ENCODE peak calls at places on chromosomes 6 and 20, in six cellular contexts. Z is pancreas, A is PC-9, Q is IMR-90, K is lower lobe of right lung, R is right atrium auricular region. C is an unnamed sample. For H3K36me3, the result is how much of the 10 kb centered on the place peaks cover.

GRCh38 chr6:134029495-134030455 is 22.6 kb downstream of the SLC2A12 start:
- DNase-seq in Z (no peak), A (no peak), Q (peak), K (no peak), R (no peak), C (no peak)

GRCh38 chr6:88760091-88760490 is 203.3 kb downstream of the RNGTT start:
- DNase-seq in Z (no peak), A (no peak), Q (no peak), K (no peak), R (no peak), C (no peak)

GRCh38 chr6:113461153-113461897 is 395.8 kb upstream of the MARCKS start:
- DNase-seq in Z (no peak), A (no peak), Q (peak), K (no peak), R (no peak), C (no peak)

GRCh38 chr20:64188682-64189529 is 24.7 kb downstream of the MYT1 start:
- DNase-seq in Z (peak), A (no peak), Q (peak), K (no peak), R (no peak), C (no peak)

GRCh38 chr6:164827537-164827936 is 481.9 kb downstream of the C6orf118 start:
- DNase-seq in Z (no peak), A (peak), Q (no peak), K (no peak), R (no peak), C (no peak)

GRCh38 chr6:156944412-156944811 is 167.2 kb downstream of the ARID1B start:
- DNase-seq in Z (no peak), A (no peak), Q (no peak), K (no peak), R (no peak), C (no peak)

GRCh38 chr20:8601542-8601912 is 467.4 kb upstream of the PLCB4 start:
- DNase-seq in Z (no peak), A (no peak), Q (no peak), K (no peak), R (no peak), C (peak)

GRCh38 chr20:24768977-24769675 is 179.9 kb upstream of the CST7 start:
- DNase-seq in Z (no peak), A (no peak), Q (no peak), K (no peak), R (no peak), C (no peak)

GRCh38 chr6:37868447-37868825 is 48.9 kb downstream of the ZFAND3 start:
- DNase-seq in Z (no peak), A (peak), Q (peak), K (no peak), R (no peak), C (no peak)

GRCh38 chr20:19495905-19496703 is 262.0 kb upstream of the RIN2 start:
- DNase-seq in Z (no peak), A (no peak), Q (no peak), K (no peak), R (no peak), C (no peak)

GRCh38 chr6:48085131-48085741 is 25.8 kb downstream of the PTCHD4 start:
- DNase-seq in Z (no peak), A (no peak), Q (no peak), K (no peak), R (no peak), C (no peak)

GRCh38 chr6:1686117-1687098 is 76.7 kb downstream of the FOXC1 start:
- DNase-seq in Z (no peak), A (peak), Q (peak), K (peak), R (peak), C (no peak)

GRCh38 chr6:16660157-16660497 is 101.1 kb downstream of the ATXN1 start:
- DNase-seq in Z (no peak), A (no peak), Q (no peak), K (no peak), R (no peak), C (no peak)

GRCh38 chr6:15929685-15930084 is 199.2 kb upstream of the MYLIP start:
- DNase-seq in Z (no peak), A (no peak), Q (no peak), K (no peak), R (no peak), C (no peak)

GRCh38 chr20:53345536-53346070 is 248.0 kb downstream of the ZNF217 start:
- DNase-seq in Z (no peak), A (no peak), Q (no peak), K (no peak), R (no peak), C (no peak)

GRCh38 chr20:53788253-53789022 is 194.8 kb upstream of the ZNF217 start:
- DNase-seq in Z (no peak), A (no peak), Q (no peak), K (no peak), R (peak), C (no peak)

GRCh38 chr6:14273196-14273595 is 155.6 kb downstream of the CD83 start:
- DNase-seq in Z (no peak), A (no peak), Q (no peak), K (no peak), R (no peak), C (no peak)

GRCh38 chr6:80449756-80450155 is 343.3 kb downstream of the BCKDHB start:
- DNase-seq in Z (no peak), A (no peak), Q (no peak), K (no peak), R (no peak), C (no peak)

GRCh38 chr6:170114187-170114945 is 176.5 kb downstream of the DLL1 start:
- DNase-seq in Z (no peak), A (no peak), Q (no peak), K (peak), R (no peak), C (no peak)

GRCh38 chr6:90835584-90836212 is 248.8 kb upstream of the MAP3K7 start:
- DNase-seq in Z (peak), A (no peak), Q (no peak), K (no peak), R (no peak), C (no peak)

GRCh38 chr20:57071283-57071701 is 195.1 kb downstream of the BMP7 start:
- DNase-seq in Z (no peak), A (no peak), Q (no peak), K (no peak), R (no peak), C (no peak)

GRCh38 chr6:33279971-33280511 is 3.1 kb downstream of the B3GALT4 start:
- DNase-seq in Z (peak), A (peak), Q (peak), K (no peak), R (no peak), C (no peak)

GRCh38 chr20:51310216-51310615 is 232.3 kb downstream of the NFATC2 start:
- DNase-seq in Z (no peak), A (no peak), Q (no peak), K (no peak), R (no peak), C (no peak)

GRCh38 chr6:107330190-107330589 is 129.2 kb downstream of the PDSS2 start:
- DNase-seq in Z (no peak), A (no peak), Q (no peak), K (peak), R (no peak), C (peak)

GRCh38 chr6:99611148-99611547 is 4.5 kb downstream of the PRDM13 start:
- DNase-seq in Z (no peak), A (no peak), Q (peak), K (no peak), R (no peak), C (no peak)

GRCh38 chr20:10323729-10324128 is 105.1 kb downstream of the SNAP25 start:
- DNase-seq in Z (no peak), A (no peak), Q (no peak), K (no peak), R (no peak), C (no peak)

GRCh38 chr6:46414398-46414797 is 76.9 kb downstream of the RCAN2 start:
- DNase-seq in Z (no peak), A (no peak), Q (no peak), K (no peak), R (no peak), C (no peak)
- H3K4me3 ChIP-seq in Z (no peak), A (no peak), Q (no peak), K (no peak), R (no peak), C (no peak)

GRCh38 chr6:166423781-166424180 is 41.0 kb upstream of the MPC1 start:
- DNase-seq in Z (no peak), A (no peak), Q (no peak), K (no peak), R (no peak), C (no peak)
- H3K36me3 ChIP-seq in Z (under half), A (under half), Q (under half), K (half or more), R (under half), C (under half)

GRCh38 chr20:31685853-31686641 is 36.6 kb downstream of the BCL2L1 start:
- DNase-seq in Z (no peak), A (no peak), Q (no peak), K (no peak), R (no peak), C (no peak)
- H3K4me3 ChIP-seq in Z (no peak), A (no peak), Q (no peak), K (no peak), R (no peak), C (no peak)

GRCh38 chr6:36079596-36079995 is 50.7 kb upstream of the MAPK13 start:
- DNase-seq in Z (no peak), A (no peak), Q (no peak), K (no peak), R (no peak), C (no peak)
- H3K36me3 ChIP-seq in Z (under half), A (half or more), Q (under half), K (half or more), R (half or more), C (under half)

GRCh38 chr20:61497029-61497627 is 245.1 kb downstream of the CDH4 start:
- DNase-seq in Z (no peak), A (no peak), Q (no peak), K (no peak), R (no peak), C (no peak)
- H3K4me3 ChIP-seq in Z (no peak), A (no peak), Q (no peak), K (no peak), R (no peak), C (no peak)

DNA sequence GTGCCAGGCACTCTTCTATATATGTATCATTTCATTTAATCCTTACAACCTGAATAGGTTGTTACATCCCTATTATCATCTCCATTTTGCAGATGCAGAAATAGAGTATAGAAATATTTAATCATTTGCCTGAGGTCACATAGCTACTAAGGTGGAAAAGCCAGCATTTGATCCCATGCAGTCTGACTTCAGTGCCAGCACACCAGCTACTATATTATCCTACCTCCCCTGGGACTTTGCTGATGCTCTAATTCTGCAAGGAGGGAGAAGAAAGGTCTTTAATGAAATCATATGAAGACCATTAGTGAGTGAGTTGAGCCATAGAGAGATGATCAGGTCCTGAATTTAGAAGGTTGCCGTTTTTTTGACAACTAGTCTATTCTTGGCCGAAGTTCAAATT is 53.7 kb downstream of the TOP1 start:
- DNase-seq in Z (no peak), A (no peak), Q (no peak), K (no peak), R (no peak), C (no peak)
- H3K36me3 ChIP-seq in Z (under half), A (half or more), Q (under half), K (half or more), R (under half), C (under half)

DNA sequence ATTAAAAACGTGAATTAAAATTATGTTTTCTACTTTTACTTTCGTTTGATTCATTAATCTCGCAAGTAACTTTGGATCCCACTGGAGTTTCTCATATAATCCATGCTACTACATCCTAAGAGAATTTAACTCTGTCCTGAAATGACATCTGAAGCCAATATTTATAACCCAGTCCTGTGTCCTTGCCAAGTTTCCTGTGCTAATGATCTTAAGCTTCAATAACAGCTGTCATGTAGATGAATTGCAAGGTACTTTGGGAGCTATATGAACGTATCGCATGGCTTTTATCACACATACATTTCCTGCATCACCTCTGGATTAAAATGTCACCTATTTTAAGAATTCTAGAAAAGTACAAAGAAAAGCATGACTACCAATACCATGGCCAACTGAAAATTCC is 833.8 kb upstream of the CITED2 start:
- DNase-seq in Z (no peak), A (no peak), Q (no peak), K (no peak), R (no peak), C (no peak)
- H3K4me3 ChIP-seq in Z (no peak), A (no peak), Q (no peak), K (no peak), R (no peak), C (no peak)

C was measured in GM06990.